ENCODE peak calls at places on chromosomes 6 and 20, in five cellular contexts. N is Peyer's patch; U is stimulated activated CD4-positive, alpha-beta T cell treated with anti-CD3 and anti-CD28 coated beads, Interleukin-1b, Interleukin-23, amount 100 ng/mL, for 24 hours; W is fibroblast of lung; P is kidney. V is an unnamed sample.

GRCh38 chr6:161011509-161012480 is 20.2 kb downstream of the MAP3K4 start:
- DNase-seq in N (no peak), U (no peak), W (peak; percentile 53), P (no peak), V (no peak)

GRCh38 chr6:39268721-39269120 is 39.4 kb upstream of the KCNK5 start:
- DNase-seq in N (no peak), U (no peak), W (no peak), P (no peak), V (no peak)

GRCh38 chr20:50409495-50409894 is 100.7 kb upstream of the PTPN1 start:
- DNase-seq in N (no peak), U (no peak), W (no peak), P (no peak), V (no peak)

GRCh38 chr6:42556462-42556861 is 7.4 kb upstream of the UBR2 start:
- DNase-seq in N (peak; percentile 78), U (no peak), W (no peak), P (no peak), V (no peak)

GRCh38 chr20:51462566-51463276 is 79.8 kb downstream of the NFATC2 start:
- DNase-seq in N (peak; percentile 69), U (no peak), W (peak; percentile 70), P (peak; percentile 93), V (no peak)

GRCh38 chr6:133309579-133309978 is 68.4 kb downstream of the EYA4 start:
- DNase-seq in N (no peak), U (no peak), W (peak; percentile 26), P (no peak), V (no peak)

GRCh38 chr20:3177746-3178477 is 4.6 kb upstream of the LZTS3 start:
- DNase-seq in N (no peak), U (no peak), W (no peak), P (peak; percentile 21), V (no peak)

GRCh38 chr20:25310921-25311728 is 63.2 kb downstream of the PYGB start:
- DNase-seq in N (peak; percentile 31), U (no peak), W (peak; percentile 95), P (peak; percentile 39), V (no peak)

GRCh38 chr6:136426627-136427377 is 123.4 kb downstream of the MAP7 start:
- DNase-seq in N (no peak), U (no peak), W (no peak), P (no peak), V (no peak)

V was measured in GM12878.